ENCODE peak calls at places on chromosomes 4 and X, in four cellular contexts. One of them, this sample, is unnamed.

GRCh38 chr4:110055014-110055768 is 142.5 kb downstream of the EGF start:
- DNase-seq in thyroid gland: peak; percentile 79
- DNase-seq in ovary: no peak
- DNase-seq in heart left ventricle: no peak
- DNase-seq in this sample: no peak

GRCh38 chrX:119942831-119943184 is 743 bp downstream of the NKAP start:
- DNase-seq in heart left ventricle: no peak
- DNase-seq in ovary: no peak
- DNase-seq in thyroid gland: peak; percentile 2
- DNase-seq in this sample: no peak

GRCh38 chr4:20252656-20253271 is 1.1 kb downstream of the SLIT2 start:
- DNase-seq in ovary: peak; percentile 31
- DNase-seq in thyroid gland: peak; percentile 34
- DNase-seq in heart left ventricle: peak; percentile 37
- DNase-seq in this sample: peak; percentile 52

GRCh38 chrX:18833071-18833731 is 125.8 kb downstream of the PPEF1 start:
- DNase-seq in ovary: peak; percentile 77
- DNase-seq in thyroid gland: peak; percentile 70
- DNase-seq in heart left ventricle: peak; percentile 70
- DNase-seq in this sample: peak; percentile 63

GRCh38 chr4:7559741-7560376 is 125.1 kb upstream of the PSAPL1 start:
- DNase-seq in thyroid gland: no peak
- DNase-seq in ovary: no peak
- DNase-seq in heart left ventricle: no peak
- DNase-seq in this sample: peak; percentile 82

GRCh38 chr4:119105605-119106004 is 30.0 kb upstream of the MYOZ2 start:
- DNase-seq in thyroid gland: no peak
- DNase-seq in ovary: no peak
- DNase-seq in heart left ventricle: no peak
- DNase-seq in this sample: no peak

GRCh38 chrX:120304241-120304640 is 7.0 kb downstream of the TMEM255A start:
- DNase-seq in thyroid gland: no peak
- DNase-seq in ovary: no peak
- DNase-seq in heart left ventricle: no peak
- DNase-seq in this sample: no peak

GRCh38 chrX:112832481-112833095 is 8.0 kb downstream of the AMOT start:
- DNase-seq in thyroid gland: peak; percentile 82
- DNase-seq in ovary: no peak
- DNase-seq in heart left ventricle: no peak
- DNase-seq in this sample: no peak

GRCh38 chrX:141815904-141816303 is 22.2 kb upstream of the MAGEC3 start:
- DNase-seq in thyroid gland: no peak
- DNase-seq in heart left ventricle: no peak
- DNase-seq in ovary: no peak
- DNase-seq in this sample: no peak

GRCh38 chrX:21800344-21800770 is 39.1 kb upstream of the MBTPS2 start:
- DNase-seq in thyroid gland: no peak
- DNase-seq in heart left ventricle: no peak
- DNase-seq in ovary: no peak
- DNase-seq in this sample: no peak

GRCh38 chr4:122716825-122717448 is 15.6 kb upstream of the BBS12 start:
- DNase-seq in ovary: peak; percentile 23
- DNase-seq in thyroid gland: peak; percentile 76
- DNase-seq in heart left ventricle: peak; percentile 67
- DNase-seq in this sample: peak; percentile 65

GRCh38 chr4:110959041-110959643 is 336.3 kb upstream of the PITX2 start:
- DNase-seq in heart left ventricle: no peak
- DNase-seq in ovary: no peak
- DNase-seq in thyroid gland: no peak
- DNase-seq in this sample: no peak

GRCh38 chrX:103716967-103717366 is 6.3 kb downstream of the TMEM31 start:
- DNase-seq in heart left ventricle: no peak
- DNase-seq in ovary: peak; percentile 19
- DNase-seq in thyroid gland: no peak
- DNase-seq in this sample: no peak

GRCh38 chr4:41832961-41833360 is 84.4 kb upstream of the PHOX2B start:
- DNase-seq in thyroid gland: no peak
- DNase-seq in heart left ventricle: no peak
- DNase-seq in ovary: no peak
- DNase-seq in this sample: no peak

GRCh38 chrX:107935200-107935599 is 47.0 kb downstream of the TEX13B start:
- DNase-seq in ovary: no peak
- DNase-seq in thyroid gland: peak; percentile 3
- DNase-seq in heart left ventricle: no peak
- DNase-seq in this sample: no peak

GRCh38 chr4:57374866-57375595 is 264.8 kb upstream of the IGFBP7 start:
- DNase-seq in thyroid gland: no peak
- DNase-seq in heart left ventricle: no peak
- DNase-seq in ovary: no peak
- DNase-seq in this sample: no peak

GRCh38 chrX:52271212-52271611 is 86.5 kb downstream of the MAGED4 start:
- DNase-seq in heart left ventricle: no peak
- DNase-seq in ovary: no peak
- DNase-seq in thyroid gland: no peak
- DNase-seq in this sample: no peak

GRCh38 chrX:58025979-58026378 is 115.7 kb upstream of the ZXDA start:
- DNase-seq in ovary: no peak
- DNase-seq in heart left ventricle: no peak
- DNase-seq in thyroid gland: peak; percentile 3
- DNase-seq in this sample: no peak

GRCh38 chr4:13476915-13477314 is 7.2 kb downstream of the RAB28 start:
- DNase-seq in ovary: no peak
- DNase-seq in heart left ventricle: no peak
- DNase-seq in thyroid gland: no peak
- DNase-seq in this sample: no peak

GRCh38 chrX:130125090-130125489 is 14.8 kb upstream of the ELF4 start:
- DNase-seq in heart left ventricle: peak; percentile 80
- DNase-seq in thyroid gland: no peak
- DNase-seq in ovary: peak; percentile 24
- DNase-seq in this sample: no peak

GRCh38 chr4:89134775-89135319 is 23.5 kb downstream of the TIGD2 start:
- DNase-seq in ovary: peak; percentile 15
- DNase-seq in heart left ventricle: no peak
- DNase-seq in thyroid gland: no peak
- DNase-seq in this sample: no peak

GRCh38 chr4:10098770-10099139 is 17.8 kb downstream of the WDR1 start:
- DNase-seq in ovary: no peak
- DNase-seq in heart left ventricle: no peak
- DNase-seq in thyroid gland: no peak
- DNase-seq in this sample: no peak

GRCh38 chr4:17173300-17173699 is 274.9 kb upstream of the LDB2 start:
- DNase-seq in thyroid gland: no peak
- DNase-seq in ovary: no peak
- DNase-seq in heart left ventricle: no peak
- DNase-seq in this sample: no peak

GRCh38 chrX:48511561-48511960 is 2.8 kb downstream of the PORCN start:
- DNase-seq in ovary: no peak
- DNase-seq in thyroid gland: peak; percentile 27
- DNase-seq in heart left ventricle: no peak
- DNase-seq in this sample: no peak

GRCh38 chr4:159966741-159967140 is 863.9 kb downstream of the RAPGEF2 start:
- DNase-seq in ovary: no peak
- DNase-seq in heart left ventricle: no peak
- DNase-seq in thyroid gland: no peak
- DNase-seq in this sample: no peak

GRCh38 chr4:151850751-151851150 is 89.9 kb upstream of the GATB start:
- DNase-seq in ovary: no peak
- DNase-seq in heart left ventricle: no peak
- DNase-seq in thyroid gland: no peak
- DNase-seq in this sample: no peak

GRCh38 chrX:68568136-68568535 is 69.3 kb downstream of the YIPF6 start:
- DNase-seq in thyroid gland: no peak
- DNase-seq in ovary: no peak
- DNase-seq in heart left ventricle: no peak
- DNase-seq in this sample: no peak

DNA sequence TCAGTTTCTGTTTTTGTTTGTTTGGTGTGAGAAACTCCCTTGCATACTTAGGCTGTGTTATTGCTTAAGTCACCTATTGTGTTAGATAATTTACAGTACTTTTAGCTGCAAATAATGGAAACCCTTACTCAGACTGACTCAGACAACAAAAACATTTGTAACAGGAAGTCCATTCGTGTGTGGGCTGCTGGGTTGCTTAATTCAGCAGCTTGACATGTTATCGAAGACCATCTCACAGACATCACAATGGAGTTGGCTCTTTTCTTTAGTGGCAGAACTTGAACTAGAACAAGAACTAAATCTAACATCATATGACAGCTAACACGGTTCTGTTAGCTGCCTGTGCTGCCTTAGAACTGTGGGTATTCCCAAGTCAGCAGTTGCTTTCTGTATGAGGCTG is 9.9 kb upstream of the GABRE start:
- DNase-seq in ovary: no peak
- DNase-seq in heart left ventricle: peak; percentile 42
- DNase-seq in thyroid gland: no peak
- DNase-seq in this sample: no peak
- H3K4me1 ChIP-seq in ovary: no peaks in the 10 kb centered on the region
- H3K4me1 ChIP-seq in heart left ventricle: peaks cover 5% of the 10 kb centered on the region
- H3K4me1 ChIP-seq in thyroid gland: no peaks in the 10 kb centered on the region
- H3K4me1 ChIP-seq in this sample: no peaks in the 10 kb centered on the region

DNA sequence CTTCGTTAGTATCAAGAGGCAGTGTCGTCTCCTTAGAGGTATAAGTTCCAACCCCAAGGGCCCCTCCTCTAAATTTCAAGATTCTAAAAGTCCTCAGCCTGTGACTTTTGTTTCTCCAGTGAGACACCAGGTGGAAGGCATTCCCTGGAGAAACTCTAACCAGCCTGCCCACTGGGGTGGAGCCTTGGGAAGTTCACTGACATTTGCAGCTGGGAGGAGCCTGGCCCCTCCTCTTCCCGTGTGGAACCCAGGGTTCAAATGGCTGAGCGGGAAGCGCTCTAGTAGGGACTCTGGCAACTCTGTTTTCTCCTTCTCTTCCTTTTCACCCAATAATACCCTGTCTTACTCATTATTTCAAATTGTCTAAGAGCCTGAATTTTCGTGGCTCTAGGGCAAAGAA is 325.0 kb downstream of the TLL1 start:
- DNase-seq in ovary: no peak
- DNase-seq in thyroid gland: no peak
- DNase-seq in heart left ventricle: no peak
- DNase-seq in this sample: no peak
- H3K4me3 ChIP-seq in ovary: no peak overlapping the region
- H3K4me3 ChIP-seq in thyroid gland: no peak overlapping the region
- H3K4me3 ChIP-seq in heart left ventricle: no peak overlapping the region
- H3K4me3 ChIP-seq in this sample: no peak overlapping the region

DNA sequence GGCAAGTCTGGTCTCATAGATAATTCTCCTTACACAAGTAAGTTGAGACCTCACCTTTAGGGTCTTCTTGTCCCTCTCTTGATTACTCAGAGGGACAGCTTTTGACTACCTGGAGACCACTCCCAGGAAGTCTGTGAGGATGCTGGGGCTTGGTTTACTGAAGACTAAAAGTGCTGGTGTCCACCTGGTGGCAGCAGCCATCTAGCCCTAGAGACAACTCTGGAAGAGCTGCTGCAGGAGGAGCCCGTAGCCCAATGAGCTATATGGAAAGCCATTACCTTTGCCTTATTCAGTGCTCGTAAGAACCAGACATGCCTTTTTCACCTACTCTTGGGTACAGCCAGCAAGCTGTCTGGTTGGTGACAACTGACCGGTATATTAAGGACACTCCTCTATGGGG is 7.3 kb downstream of the FGFBP2 start:
- DNase-seq in ovary: no peak
- DNase-seq in heart left ventricle: no peak
- DNase-seq in thyroid gland: no peak
- DNase-seq in this sample: no peak
- TF ChIP-seq POLR2A in ovary: no peak
- TF ChIP-seq POLR2A in heart left ventricle: no peak
- TF ChIP-seq POLR2A in thyroid gland: no peak
- TF ChIP-seq POLR2A in this sample: no peak

GRCh38 chr4:112952301-112952700 is 97.2 kb upstream of the ANK2 start:
- DNase-seq in thyroid gland: no peak
- DNase-seq in ovary: no peak
- DNase-seq in heart left ventricle: no peak
- DNase-seq in this sample: no peak

GRCh38 chr4:112956458-112956857 is 93.0 kb upstream of the ANK2 start:
- DNase-seq in heart left ventricle: no peak
- DNase-seq in ovary: no peak
- DNase-seq in thyroid gland: no peak
- DNase-seq in this sample: no peak

GRCh38 chr4:112947616-112948015 is 101.8 kb upstream of the ANK2 start:
- DNase-seq in ovary: no peak
- DNase-seq in thyroid gland: no peak
- DNase-seq in heart left ventricle: no peak
- DNase-seq in this sample: no peak

GRCh38 chr4:112951362-112951962 is 98.0 kb upstream of the ANK2 start:
- DNase-seq in heart left ventricle: no peak
- DNase-seq in ovary: no peak
- DNase-seq in thyroid gland: no peak
- DNase-seq in this sample: no peak

GRCh38 chr4:112953295-112953694 is 96.2 kb upstream of the ANK2 start:
- DNase-seq in heart left ventricle: no peak
- DNase-seq in ovary: no peak
- DNase-seq in thyroid gland: no peak
- DNase-seq in this sample: no peak
- H3K4me1 ChIP-seq in heart left ventricle: no peaks in the 10 kb centered on the region
- H3K4me1 ChIP-seq in ovary: no peaks in the 10 kb centered on the region
- H3K4me1 ChIP-seq in thyroid gland: peaks cover 3% of the 10 kb centered on the region
- H3K4me1 ChIP-seq in this sample: no peaks in the 10 kb centered on the region

GRCh38 chr4:81214144-81214517 is 891 bp downstream of the PRKG2 start:
- DNase-seq in ovary: no peak
- DNase-seq in heart left ventricle: no peak
- DNase-seq in thyroid gland: no peak
- DNase-seq in this sample: no peak
- H3K4me3 ChIP-seq in ovary: no peak overlapping the region
- H3K4me3 ChIP-seq in heart left ventricle: no peak overlapping the region
- H3K4me3 ChIP-seq in thyroid gland: no peak overlapping the region
- H3K4me3 ChIP-seq in this sample: no peak overlapping the region

GRCh38 chrX:154370882-154371770 is 3.3 kb downstream of the FLNA start:
- DNase-seq in ovary: peak; percentile 94
- DNase-seq in thyroid gland: peak; percentile 92
- DNase-seq in heart left ventricle: peak; percentile 96
- DNase-seq in this sample: peak; percentile 93
- TF ChIP-seq POLR2A in ovary: peak; percentile 93
- TF ChIP-seq POLR2A in thyroid gland: peak; percentile 96
- TF ChIP-seq POLR2A in heart left ventricle: peak; percentile 99
- TF ChIP-seq POLR2A in this sample: peak; percentile 93

DNA sequence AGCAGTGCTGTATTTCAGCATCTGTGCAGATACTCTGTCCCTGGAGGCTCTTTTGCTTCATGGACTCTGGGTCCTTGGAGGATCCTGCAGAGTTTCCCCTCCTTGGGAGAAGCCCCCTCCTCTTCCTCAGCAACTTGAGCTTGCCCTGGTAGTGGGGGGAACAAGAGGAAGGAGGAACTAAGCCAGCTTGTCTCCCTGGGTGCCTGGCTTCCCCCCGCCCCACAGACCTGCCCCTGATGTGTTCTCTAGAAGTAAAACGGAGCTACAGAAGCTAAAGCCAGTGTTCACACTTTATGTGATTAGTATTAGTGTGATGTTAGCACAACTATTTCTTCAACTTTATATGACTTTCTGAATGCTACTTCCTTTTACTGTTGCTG is 10.6 kb downstream of the RGS12 start:
- DNase-seq in thyroid gland: no peak
- DNase-seq in heart left ventricle: no peak
- DNase-seq in ovary: no peak
- DNase-seq in this sample: no peak
- H3K4me1 ChIP-seq in thyroid gland: no peaks in the 10 kb centered on the region
- H3K4me1 ChIP-seq in heart left ventricle: peaks cover 54% of the 10 kb centered on the region
- H3K4me1 ChIP-seq in ovary: peaks cover 24% of the 10 kb centered on the region
- H3K4me1 ChIP-seq in this sample: no peaks in the 10 kb centered on the region

This sample was measured in right lobe of liver.